ENCODE peak calls at places on chromosomes 11 and 22, in four cellular contexts. X, E, U and N are unnamed samples.

GRCh38 chr11:105937331-105937730 is 84.7 kb downstream of the MSANTD4 start:
- DNase-seq in X (peak; percentile 86), E (peak; percentile 76), U (no peak), N (peak; percentile 37)

GRCh38 chr11:126416542-126417090 is 61.1 kb downstream of the ST3GAL4 start:
- DNase-seq in X (no peak), E (peak; percentile 80), U (peak; percentile 90), N (peak; percentile 88)

GRCh38 chr11:72848846-72849466 is 34.7 kb downstream of the ATG16L2 start:
- DNase-seq in X (peak; percentile 73), E (peak; percentile 22), U (peak; percentile 44), N (peak; percentile 61)

GRCh38 chr22:41585898-41586297 is 3.7 kb downstream of the PMM1 start:
- DNase-seq in X (no peak), E (no peak), U (no peak), N (no peak)

GRCh38 chr22:38941488-38941987 is 15.9 kb upstream of the APOBEC3A start:
- DNase-seq in X (no peak), E (peak; percentile 11), U (peak; percentile 92), N (peak; percentile 11)

GRCh38 chr22:45999379-45999971 is 22.5 kb upstream of the WNT7B start:
- DNase-seq in X (no peak), E (no peak), U (no peak), N (no peak)

GRCh38 chr11:36465449-36466163 is 44.5 kb downstream of the TRAF6 start:
- DNase-seq in X (no peak), E (peak; percentile 70), U (no peak), N (peak; percentile 65)

GRCh38 chr11:45094958-45095690 is 51.3 kb upstream of the PRDM11 start:
- DNase-seq in X (no peak), E (no peak), U (no peak), N (no peak)

GRCh38 chr22:27990451-27990840 is 71.4 kb upstream of the PITPNB start:
- DNase-seq in X (no peak), E (no peak), U (no peak), N (no peak)

GRCh38 chr22:43476341-43476740 is 64.5 kb downstream of the MPPED1 start:
- DNase-seq in X (no peak), E (no peak), U (peak; percentile 10), N (no peak)

GRCh38 chr22:34297536-34298120 is 377.4 kb upstream of the LARGE1 start:
- DNase-seq in X (no peak), E (no peak), U (no peak), N (no peak)

GRCh38 chr22:37107779-37108621 is 1.5 kb downstream of the TMPRSS6 start:
- DNase-seq in X (no peak), E (no peak), U (no peak), N (no peak)

DNA sequence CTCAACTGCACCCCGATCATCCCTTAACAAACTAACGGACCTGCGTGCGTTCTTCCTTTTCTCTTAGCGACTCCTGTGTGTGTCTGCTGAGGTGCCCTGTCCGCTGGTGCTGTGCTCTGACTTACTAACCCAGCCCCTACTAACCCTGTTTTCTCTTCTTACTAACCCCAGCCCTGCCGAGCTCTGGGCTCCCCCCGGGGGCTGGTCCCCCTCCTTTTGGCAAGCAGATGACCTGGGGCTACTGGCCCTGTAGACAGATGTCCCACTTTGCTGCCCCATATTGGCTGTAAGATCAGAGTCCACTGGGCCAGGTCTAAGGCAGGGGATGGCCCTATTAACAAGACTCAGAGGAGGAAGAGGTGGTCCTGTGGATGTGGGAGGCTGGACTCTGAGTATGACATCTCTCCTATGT is 14.7 kb downstream of the MIAT start:
- DNase-seq in X (no peak), E (no peak), U (peak; percentile 46), N (no peak)
- H3K4me3 ChIP-seq in X (peak overlapping the region; percentile 85), E (peak overlapping the region; percentile 95), U (peak overlapping the region; percentile 51), N (peak overlapping the region; percentile 88)

DNA sequence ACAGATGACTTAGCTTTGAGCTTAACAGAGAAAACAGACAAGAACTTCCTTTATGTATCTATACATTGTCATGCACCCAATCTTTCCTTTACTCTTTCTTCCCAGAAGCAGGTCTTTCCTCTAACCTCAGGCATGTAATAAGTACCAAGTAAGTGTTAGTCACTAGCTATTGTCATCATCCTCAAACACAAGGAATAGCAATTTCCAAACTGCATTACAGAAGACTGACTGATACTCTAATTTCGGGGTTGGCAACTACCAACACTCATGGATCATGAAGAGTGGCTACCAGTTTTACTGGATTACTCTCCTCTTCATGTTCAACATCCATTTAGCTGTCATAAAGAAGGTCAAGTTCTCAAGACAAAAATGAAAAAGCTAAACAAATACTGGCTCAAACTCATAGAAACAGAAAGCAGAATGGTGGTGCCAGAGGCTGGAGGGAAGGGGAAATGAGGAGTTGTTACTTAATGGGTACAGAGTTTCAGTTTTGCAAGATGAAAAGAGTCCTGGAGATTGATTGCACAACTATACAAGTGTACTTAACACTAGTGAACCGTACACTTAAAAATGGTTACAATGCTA is 111.6 kb downstream of the SIK3 start:
- DNase-seq in X (peak; percentile 97), E (peak; percentile 94), U (peak; percentile 73), N (peak; percentile 73)
- H3K4me3 ChIP-seq in X (peak overlapping the region; percentile 34), E (no peak overlapping the region), U (peak overlapping the region; percentile 27), N (no peak overlapping the region)

DNA sequence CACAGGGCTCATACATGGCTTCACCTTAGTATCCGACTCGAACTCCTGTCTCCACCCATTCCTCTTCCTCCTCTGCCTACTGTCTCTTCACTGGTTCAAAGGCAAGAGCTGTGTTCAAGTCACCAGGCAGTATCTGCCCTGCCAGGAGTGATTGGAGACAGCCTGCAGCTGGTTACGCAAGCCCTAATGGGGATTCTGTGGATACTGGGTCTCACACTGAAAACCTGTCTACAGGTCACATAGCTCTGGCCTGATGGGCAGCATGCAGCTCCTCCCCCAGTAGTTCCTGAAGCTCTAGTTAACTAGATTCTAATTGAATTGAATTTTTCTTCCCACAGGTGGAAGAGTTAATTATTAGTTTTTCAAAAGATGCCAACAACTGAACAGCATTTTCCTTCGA is 332.2 kb downstream of the TMEM135 start:
- DNase-seq in X (no peak), E (no peak), U (no peak), N (no peak)
- H3K4me3 ChIP-seq in X (no peak overlapping the region), E (no peak overlapping the region), U (no peak overlapping the region), N (no peak overlapping the region)

GRCh38 chr11:2265854-2266585 is 4.4 kb downstream of the ASCL2 start:
- DNase-seq in X (no peak), E (no peak), U (no peak), N (no peak)
- H3K4me3 ChIP-seq in X (no peak overlapping the region), E (no peak overlapping the region), U (no peak overlapping the region), N (no peak overlapping the region)

GRCh38 chr11:65445604-65446445 is 23.2 kb downstream of the NEAT1 start:
- DNase-seq in X (peak; percentile 18), E (peak; percentile 58), U (peak; percentile 24), N (peak; percentile 83)
- H3K4me3 ChIP-seq in X (no peak overlapping the region), E (no peak overlapping the region), U (no peak overlapping the region), N (no peak overlapping the region)

DNA sequence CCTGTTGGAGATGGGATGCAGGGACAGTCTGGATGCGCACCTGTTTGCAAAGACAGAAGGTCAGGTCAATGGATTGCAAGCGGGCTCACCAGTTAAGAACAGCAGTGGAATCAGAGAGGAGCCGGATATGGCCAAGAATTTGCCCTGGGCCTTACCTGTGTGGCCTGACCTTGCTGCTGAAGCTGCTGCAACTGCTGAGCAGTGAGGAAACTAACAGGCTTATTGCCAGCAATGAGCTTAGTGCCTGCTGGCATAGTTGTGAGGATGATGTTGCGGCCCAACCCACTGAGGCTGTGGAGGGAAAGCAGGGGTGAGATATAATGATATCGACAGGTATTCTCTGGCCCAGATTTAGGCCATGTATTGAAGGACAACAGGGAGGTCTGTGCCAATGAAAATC is 30.6 kb downstream of the NFRKB start:
- DNase-seq in X (no peak), E (no peak), U (no peak), N (no peak)
- H3K4me3 ChIP-seq in X (no peak overlapping the region), E (no peak overlapping the region), U (no peak overlapping the region), N (no peak overlapping the region)